ENCODE peak calls at places on chromosome 15, in four cellular contexts. One of them, this sample, is unnamed.

GRCh38 chr15:67777773-67778172 is 47.5 kb upstream of the SKOR1 start:
- DNase-seq in GM23338: no peak
- DNase-seq in K562: no peak
- DNase-seq in SK-N-SH: no peak
- DNase-seq in this sample: no peak

GRCh38 chr15:73952171-73952912 is 26.1 kb downstream of the LOXL1 start:
- DNase-seq in GM23338: no peak
- DNase-seq in K562: no peak
- DNase-seq in SK-N-SH: peak
- DNase-seq in this sample: no peak

GRCh38 chr15:66886686-66887273 is 178.6 kb upstream of the SMAD3 start:
- DNase-seq in GM23338: no peak
- DNase-seq in K562: no peak
- DNase-seq in SK-N-SH: no peak
- DNase-seq in this sample: no peak

GRCh38 chr15:57570994-57571393 is 20.7 kb upstream of the MYZAP start:
- DNase-seq in GM23338: no peak
- DNase-seq in K562: no peak
- DNase-seq in SK-N-SH: no peak
- DNase-seq in this sample: no peak

GRCh38 chr15:92079647-92080255 is 226.2 kb downstream of the SLCO3A1 start:
- DNase-seq in GM23338: no peak
- DNase-seq in K562: no peak
- DNase-seq in SK-N-SH: no peak
- DNase-seq in this sample: no peak

GRCh38 chr15:87816811-87817210 is 439.7 kb downstream of the NTRK3 start:
- DNase-seq in GM23338: no peak
- DNase-seq in K562: no peak
- DNase-seq in SK-N-SH: no peak
- DNase-seq in this sample: no peak

GRCh38 chr15:58932791-58933310 is 628 bp downstream of the SLTM start:
- DNase-seq in GM23338: peak
- DNase-seq in K562: no peak
- DNase-seq in SK-N-SH: peak
- DNase-seq in this sample: no peak

GRCh38 chr15:92921215-92922131 is 21.3 kb downstream of the CHD2 start:
- DNase-seq in GM23338: no peak
- DNase-seq in K562: no peak
- DNase-seq in SK-N-SH: no peak
- DNase-seq in this sample: no peak

GRCh38 chr15:66187271-66187670 is 66.3 kb downstream of the MEGF11 start:
- DNase-seq in GM23338: no peak
- DNase-seq in K562: no peak
- DNase-seq in SK-N-SH: no peak
- DNase-seq in this sample: no peak

GRCh38 chr15:39239562-39239961 is 341.3 kb upstream of the THBS1 start:
- DNase-seq in GM23338: no peak
- DNase-seq in K562: no peak
- DNase-seq in SK-N-SH: no peak
- DNase-seq in this sample: no peak

GRCh38 chr15:40793216-40793989 is 13.5 kb upstream of the ZFYVE19 start:
- DNase-seq in GM23338: no peak
- DNase-seq in K562: no peak
- DNase-seq in SK-N-SH: no peak
- DNase-seq in this sample: no peak

GRCh38 chr15:59138243-59138642 is 33.3 kb downstream of the CCNB2 start:
- DNase-seq in GM23338: peak
- DNase-seq in K562: peak
- DNase-seq in SK-N-SH: peak
- DNase-seq in this sample: peak

GRCh38 chr15:36108539-36108938 is 470.9 kb upstream of the CDIN1 start:
- DNase-seq in GM23338: no peak
- DNase-seq in K562: no peak
- DNase-seq in SK-N-SH: no peak
- DNase-seq in this sample: no peak

GRCh38 chr15:92801774-92802464 is 98.2 kb upstream of the CHD2 start:
- DNase-seq in GM23338: no peak
- DNase-seq in K562: peak
- DNase-seq in SK-N-SH: no peak
- DNase-seq in this sample: no peak

GRCh38 chr15:90441011-90441410 is 53.0 kb downstream of the IQGAP1 start:
- DNase-seq in GM23338: no peak
- DNase-seq in K562: no peak
- DNase-seq in SK-N-SH: no peak
- DNase-seq in this sample: no peak

GRCh38 chr15:99102332-99103235 is 2.3 kb upstream of the SYNM start:
- DNase-seq in GM23338: no peak
- DNase-seq in K562: no peak
- DNase-seq in SK-N-SH: peak
- DNase-seq in this sample: no peak

GRCh38 chr15:36544518-36545383 is 34.7 kb upstream of the CDIN1 start:
- DNase-seq in GM23338: peak
- DNase-seq in K562: no peak
- DNase-seq in SK-N-SH: no peak
- DNase-seq in this sample: no peak

GRCh38 chr15:97623091-97623661 is 337.3 kb upstream of the ARRDC4 start:
- DNase-seq in GM23338: peak
- DNase-seq in K562: no peak
- DNase-seq in SK-N-SH: no peak
- DNase-seq in this sample: no peak

GRCh38 chr15:98518823-98519561 is 129.3 kb upstream of the IGF1R start:
- DNase-seq in GM23338: peak
- DNase-seq in K562: peak
- DNase-seq in SK-N-SH: peak
- DNase-seq in this sample: peak

GRCh38 chr15:22866066-22866465 is 27.6 kb downstream of the NIPA2 start:
- DNase-seq in GM23338: no peak
- DNase-seq in K562: no peak
- DNase-seq in SK-N-SH: no peak
- DNase-seq in this sample: no peak

GRCh38 chr15:96544162-96544756 is 213.8 kb downstream of the NR2F2 start:
- DNase-seq in GM23338: peak
- DNase-seq in K562: no peak
- DNase-seq in SK-N-SH: peak
- DNase-seq in this sample: no peak

GRCh38 chr15:28984421-28985375 is 98.9 kb downstream of the APBA2 start:
- DNase-seq in GM23338: no peak
- DNase-seq in K562: no peak
- DNase-seq in SK-N-SH: peak
- DNase-seq in this sample: no peak

GRCh38 chr15:99536422-99537033 is 29.3 kb upstream of the MEF2A start:
- DNase-seq in GM23338: no peak
- DNase-seq in K562: no peak
- DNase-seq in SK-N-SH: no peak
- DNase-seq in this sample: no peak

GRCh38 chr15:43516801-43517353 is 531 bp upstream of the MAP1A start:
- DNase-seq in GM23338: peak
- DNase-seq in K562: no peak
- DNase-seq in SK-N-SH: peak
- DNase-seq in this sample: no peak

GRCh38 chr15:91821458-91821857 is 32.0 kb upstream of the SLCO3A1 start:
- DNase-seq in GM23338: no peak
- DNase-seq in K562: no peak
- DNase-seq in SK-N-SH: no peak
- DNase-seq in this sample: no peak

GRCh38 chr15:97174886-97175540 is 785.5 kb upstream of the ARRDC4 start:
- DNase-seq in GM23338: no peak
- DNase-seq in K562: no peak
- DNase-seq in SK-N-SH: no peak
- DNase-seq in this sample: peak

GRCh38 chr15:84594617-84595290 is 6.1 kb upstream of the ZSCAN2 start:
- DNase-seq in GM23338: no peak
- DNase-seq in K562: no peak
- DNase-seq in SK-N-SH: no peak
- DNase-seq in this sample: peak

GRCh38 chr15:22992026-22992331 is 11.8 kb upstream of the CYFIP1 start:
- DNase-seq in GM23338: no peak
- DNase-seq in K562: no peak
- DNase-seq in SK-N-SH: no peak
- DNase-seq in this sample: no peak

GRCh38 chr15:82646250-82647044 is 716 bp downstream of the CPEB1 start:
- DNase-seq in GM23338: peak
- DNase-seq in K562: peak
- DNase-seq in SK-N-SH: no peak
- DNase-seq in this sample: no peak

GRCh38 chr15:67730135-67730534 is 95.2 kb upstream of the SKOR1 start:
- DNase-seq in GM23338: no peak
- DNase-seq in K562: no peak
- DNase-seq in SK-N-SH: no peak
- DNase-seq in this sample: no peak

GRCh38 chr15:28086175-28086703 is 12.9 kb downstream of the OCA2 start:
- DNase-seq in GM23338: peak
- DNase-seq in K562: peak
- DNase-seq in SK-N-SH: peak
- DNase-seq in this sample: peak

GRCh38 chr15:41259546-41260189 is 28.6 kb downstream of the CHP1 start:
- DNase-seq in GM23338: no peak
- DNase-seq in K562: no peak
- DNase-seq in SK-N-SH: no peak
- DNase-seq in this sample: no peak

GRCh38 chr15:88664151-88664778 is 25.4 kb downstream of the ISG20 start:
- DNase-seq in GM23338: peak
- DNase-seq in K562: no peak
- DNase-seq in SK-N-SH: no peak
- DNase-seq in this sample: no peak

GRCh38 chr15:83066034-83066760 is 855 bp downstream of the BTBD1 start:
- DNase-seq in GM23338: no peak
- DNase-seq in K562: peak
- DNase-seq in SK-N-SH: no peak
- DNase-seq in this sample: no peak

GRCh38 chr15:69114231-69114937 is 46.1 kb upstream of the GLCE start:
- DNase-seq in GM23338: no peak
- DNase-seq in K562: no peak
- DNase-seq in SK-N-SH: peak
- DNase-seq in this sample: no peak

GRCh38 chr15:81829918-81830317 is 215.9 kb downstream of the MEX3B start:
- DNase-seq in GM23338: no peak
- DNase-seq in K562: no peak
- DNase-seq in SK-N-SH: no peak
- DNase-seq in this sample: no peak

GRCh38 chr15:68627476-68627875 is 48.7 kb downstream of the CORO2B start:
- DNase-seq in GM23338: no peak
- DNase-seq in K562: no peak
- DNase-seq in SK-N-SH: no peak
- DNase-seq in this sample: no peak

GRCh38 chr15:99911824-99912223 is 178.6 kb upstream of the LYSMD4 start:
- DNase-seq in GM23338: no peak
- DNase-seq in K562: no peak
- DNase-seq in SK-N-SH: no peak
- DNase-seq in this sample: no peak

DNA sequence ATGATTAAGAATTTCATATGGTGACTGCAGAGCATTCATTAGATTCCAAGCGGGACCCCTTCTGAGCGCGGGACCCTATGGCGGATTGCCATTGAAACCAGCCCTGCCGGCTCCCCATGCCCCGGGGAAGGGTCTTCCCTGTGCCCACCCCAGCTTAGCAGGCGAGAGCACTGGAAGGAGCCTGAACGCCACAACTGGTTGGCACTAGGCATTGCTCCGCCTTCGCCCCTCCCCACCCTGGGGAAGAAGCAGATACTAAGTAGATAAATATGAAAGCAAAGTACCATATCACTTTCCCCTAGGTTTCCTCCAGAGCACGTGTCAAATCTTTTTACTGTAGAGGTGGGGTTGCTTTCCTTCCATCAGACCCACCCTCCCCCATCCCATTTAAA is 70.7 kb downstream of the CYP19A1 start:
- DNase-seq in GM23338: peak
- DNase-seq in K562: no peak
- DNase-seq in SK-N-SH: peak
- DNase-seq in this sample: peak
- TF ChIP-seq REST in GM23338: no peak
- TF ChIP-seq REST in K562: no peak
- TF ChIP-seq REST in SK-N-SH: no peak
- TF ChIP-seq REST in this sample: no peak

GRCh38 chr15:80749589-80749988 is 29.6 kb upstream of the CEMIP start:
- DNase-seq in GM23338: no peak
- DNase-seq in K562: no peak
- DNase-seq in SK-N-SH: no peak
- DNase-seq in this sample: no peak
- TF ChIP-seq POLR2AphosphoS5 in GM23338: no peak
- TF ChIP-seq POLR2AphosphoS5 in K562: no peak
- TF ChIP-seq POLR2AphosphoS5 in SK-N-SH: no peak
- TF ChIP-seq POLR2AphosphoS5 in this sample: no peak

GRCh38 chr15:45186771-45187577 is 792 bp downstream of the SHF start:
- DNase-seq in GM23338: peak
- DNase-seq in K562: peak
- DNase-seq in SK-N-SH: peak
- DNase-seq in this sample: no peak
- H3K27ac ChIP-seq in GM23338: no peak
- H3K27ac ChIP-seq in K562: no peak
- H3K27ac ChIP-seq in SK-N-SH: no peak
- H3K27ac ChIP-seq in this sample: no peak

DNA sequence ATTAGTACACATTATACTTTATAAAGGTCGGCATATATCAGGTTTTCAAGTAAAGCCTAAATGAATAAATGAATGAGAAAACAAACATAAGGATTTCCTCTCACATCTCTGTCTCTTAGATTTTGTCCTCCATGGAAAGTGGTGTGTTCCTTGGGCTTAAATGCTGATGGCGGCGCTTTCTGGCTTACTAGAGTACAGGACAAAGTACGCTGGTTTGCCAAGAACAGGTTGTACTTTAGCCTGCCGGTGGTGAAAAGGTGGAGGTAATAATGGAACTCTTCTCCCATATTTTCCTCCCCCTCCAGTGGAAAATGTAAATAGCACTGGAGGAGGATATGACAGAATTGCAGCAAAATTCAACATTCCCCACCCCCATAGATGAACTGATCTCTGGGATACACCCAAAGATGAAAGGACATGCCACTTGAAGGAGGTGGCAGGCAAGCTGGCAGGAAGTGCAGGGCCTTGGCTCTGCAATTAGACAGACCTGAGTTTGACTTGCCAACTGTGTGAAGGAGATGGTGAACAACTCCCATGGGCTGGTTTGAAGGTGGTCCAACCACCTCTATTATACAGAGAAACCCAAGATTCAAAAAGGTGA is 29.3 kb downstream of the CEP152 start:
- DNase-seq in GM23338: no peak
- DNase-seq in K562: no peak
- DNase-seq in SK-N-SH: no peak
- DNase-seq in this sample: no peak
- TF ChIP-seq REST in GM23338: no peak
- TF ChIP-seq REST in K562: no peak
- TF ChIP-seq REST in SK-N-SH: no peak
- TF ChIP-seq REST in this sample: no peak

GRCh38 chr15:74955796-74956647 is 550 bp downstream of the RPP25 start:
- DNase-seq in GM23338: peak
- DNase-seq in K562: peak
- DNase-seq in SK-N-SH: peak
- DNase-seq in this sample: peak
- TF ChIP-seq POLR2AphosphoS5 in GM23338: no peak
- TF ChIP-seq POLR2AphosphoS5 in K562: no peak
- TF ChIP-seq POLR2AphosphoS5 in SK-N-SH: no peak
- TF ChIP-seq POLR2AphosphoS5 in this sample: peak